ENCODE peak calls at places on chromosomes 1 and 21, in nine cellular contexts. J is CD8-positive, alpha-beta T cell; I is mucosa of descending colon; B is left ventricle myocardium inferior; Z is bronchial epithelial cell; N is lung; A is GM12865; S is fibroblast of villous mesenchyme; T is sigmoid colon. U is an unnamed sample.

GRCh38 chr1:190478193-190479007 is 736 bp upstream of the BRINP3 start:
- DNase-seq in J (no peak), I (peak; percentile 62), B (no peak), Z (peak; percentile 52), N (no peak), A (peak; percentile 32), S (no peak), T (no peak), U (no peak)

GRCh38 chr1:12541274-12542137 is 76.5 kb downstream of the DHRS3 start:
- DNase-seq in J (no peak), I (peak; percentile 53), B (peak; percentile 61), Z (no peak), N (no peak), A (no peak), S (peak; percentile 90), T (peak; percentile 88), U (peak; percentile 64)

GRCh38 chr1:58981392-58981791 is 197.5 kb upstream of the JUN start:
- DNase-seq in J (no peak), I (no peak), B (no peak), Z (no peak), N (no peak), A (no peak), S (no peak), T (no peak), U (no peak)

GRCh38 chr1:173057984-173058383 is 7.2 kb upstream of the TNFSF18 start:
- DNase-seq in J (no peak), I (no peak), B (no peak), Z (no peak), N (no peak), A (no peak), S (no peak), T (no peak), U (peak; percentile 20)

GRCh38 chr1:20636785-20637347 is 3.6 kb downstream of the PINK1 start:
- DNase-seq in J (no peak), I (no peak), B (no peak), Z (no peak), N (no peak), A (no peak), S (no peak), T (no peak), U (no peak)

GRCh38 chr1:25580933-25581332 is 35.7 kb upstream of the MAN1C1 start:
- DNase-seq in J (no peak), I (no peak), B (no peak), Z (no peak), N (no peak), A (no peak), S (no peak), T (no peak), U (no peak)

GRCh38 chr21:38691626-38692025 is 114.1 kb upstream of the ETS2 start:
- DNase-seq in J (no peak), I (no peak), B (no peak), Z (no peak), N (no peak), A (no peak), S (no peak), T (no peak), U (no peak)

GRCh38 chr1:219220945-219221344 is 47.3 kb downstream of the LYPLAL1 start:
- DNase-seq in J (no peak), I (no peak), B (no peak), Z (no peak), N (no peak), A (peak; percentile 86), S (peak; percentile 8), T (no peak), U (no peak)

GRCh38 chr1:206714331-206715058 is 29.8 kb downstream of the MAPKAPK2 start:
- DNase-seq in J (no peak), I (no peak), B (no peak), Z (peak; percentile 72), N (no peak), A (no peak), S (peak; percentile 87), T (peak; percentile 86), U (no peak)

GRCh38 chr1:55870076-55870475 is 654.9 kb upstream of the USP24 start:
- DNase-seq in J (no peak), I (no peak), B (no peak), Z (no peak), N (no peak), A (no peak), S (no peak), T (no peak), U (no peak)

GRCh38 chr1:111812306-111812705 is 56.6 kb downstream of the DDX20 start:
- DNase-seq in J (no peak), I (no peak), B (no peak), Z (no peak), N (no peak), A (no peak), S (no peak), T (no peak), U (no peak)

GRCh38 chr1:232033285-232033684 is 406.7 kb downstream of the DISC1 start:
- DNase-seq in J (no peak), I (no peak), B (no peak), Z (no peak), N (no peak), A (no peak), S (no peak), T (no peak), U (no peak)

GRCh38 chr1:56816909-56817308 is 2.3 kb downstream of the FYB2 start:
- DNase-seq in J (no peak), I (no peak), B (no peak), Z (peak; percentile 73), N (no peak), A (peak; percentile 28), S (no peak), T (no peak), U (no peak)

GRCh38 chr1:240658312-240658975 is 46.5 kb upstream of the GREM2 start:
- DNase-seq in J (no peak), I (no peak), B (no peak), Z (no peak), N (no peak), A (no peak), S (no peak), T (no peak), U (peak; percentile 47)

GRCh38 chr21:37257526-37257966 is 9.6 kb downstream of the VPS26C start:
- DNase-seq in J (no peak), I (peak; percentile 54), B (peak; percentile 23), Z (no peak), N (no peak), A (no peak), S (peak; percentile 56), T (no peak), U (no peak)

DNA sequence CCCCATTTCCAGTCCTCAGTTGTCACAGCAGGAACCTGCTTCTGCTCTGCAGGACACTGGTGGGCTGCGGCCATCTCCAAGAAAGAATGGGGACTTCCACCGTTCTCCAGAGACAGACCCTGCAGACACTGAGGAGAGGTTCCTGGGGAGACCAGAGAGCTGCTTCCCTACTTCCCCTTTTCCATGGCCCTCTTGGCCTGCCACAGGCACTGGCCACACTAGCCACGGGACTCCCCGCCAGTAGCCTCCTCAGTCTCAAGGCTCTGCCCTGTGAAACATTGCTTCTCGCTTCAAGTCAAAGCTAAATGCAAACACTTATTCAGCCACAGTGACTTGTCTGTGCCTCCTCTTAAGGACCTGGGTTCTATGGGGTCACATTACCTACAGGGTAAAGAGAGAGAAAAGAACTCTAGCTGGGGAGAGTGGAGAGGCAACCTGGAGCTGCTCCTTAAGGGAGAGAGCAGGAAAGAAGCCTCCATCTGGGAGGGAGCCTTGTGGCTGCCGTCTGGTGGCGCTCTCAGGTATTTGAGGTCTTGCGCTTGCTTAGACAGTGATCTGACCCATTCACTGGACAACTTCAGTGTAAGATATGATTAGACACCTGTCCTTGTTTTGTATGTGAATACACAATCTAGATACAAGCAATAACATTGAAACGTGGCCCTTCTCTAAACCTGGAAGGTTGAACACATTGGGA is 5.4 kb upstream of the SLAMF8 start:
- DNase-seq in J (no peak), I (no peak), B (no peak), Z (no peak), N (peak; percentile 46), A (no peak), S (no peak), T (no peak), U (no peak)
- TF ChIP-seq CTCF in J (no peak), I (no peak), B (no peak), Z (no peak), N (no peak), A (no peak), S (no peak), T (no peak), U (no peak)

DNA sequence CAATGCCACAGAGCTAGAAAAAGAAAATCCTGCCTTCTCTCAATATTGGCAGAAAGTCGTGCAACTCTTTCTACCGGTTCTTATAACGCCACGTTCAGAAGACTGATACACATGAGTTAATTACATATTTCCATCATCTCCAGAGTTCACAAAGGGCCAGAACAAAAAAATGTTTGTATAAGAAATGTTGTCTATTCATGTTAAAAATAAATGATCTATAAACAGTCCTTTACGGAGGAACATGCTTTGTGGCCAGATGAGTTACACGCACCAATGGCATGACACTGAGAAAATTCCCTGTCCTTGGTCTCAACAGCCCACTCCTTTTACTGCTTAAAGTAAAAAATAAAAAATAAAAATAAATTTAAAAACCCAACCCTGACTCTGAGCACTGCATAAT is 29.5 kb downstream of the C2CD2 start:
- DNase-seq in J (no peak), I (no peak), B (no peak), Z (no peak), N (no peak), A (no peak), S (no peak), T (peak; percentile 32), U (no peak)
- H3K4me3 ChIP-seq in J (no peak overlapping the region), I (no peak overlapping the region), B (peak overlapping the region; percentile 27), Z (no peak overlapping the region), N (no peak overlapping the region), A (peak overlapping the region; percentile 10), S (no peak overlapping the region), T (no peak overlapping the region), U (no peak overlapping the region)

DNA sequence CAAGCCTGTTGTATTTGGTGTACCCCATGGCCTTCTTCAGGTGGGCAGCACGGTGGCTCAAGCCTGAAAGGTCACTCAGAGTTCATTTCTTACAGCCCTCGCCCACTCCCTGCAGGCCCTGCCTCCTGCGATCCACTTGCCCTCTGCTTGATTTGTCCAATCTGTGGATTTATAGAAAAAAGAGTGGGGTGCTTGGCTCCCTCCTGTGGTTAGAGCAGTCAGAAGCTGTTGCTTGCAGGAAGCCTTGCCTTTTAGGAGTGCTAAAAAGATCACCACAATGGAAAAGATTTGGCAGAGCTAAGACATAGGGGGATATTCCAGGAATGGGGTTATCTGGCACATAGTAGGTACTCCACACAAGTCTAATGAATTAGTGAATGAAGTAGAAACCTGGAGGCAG is 108.0 kb upstream of the TRABD2B start:
- DNase-seq in J (no peak), I (no peak), B (no peak), Z (peak; percentile 5), N (no peak), A (no peak), S (peak; percentile 19), T (no peak), U (no peak)
- TF ChIP-seq CTCF in J (no peak), I (no peak), B (no peak), Z (no peak), N (no peak), A (no peak), S (peak; percentile 40), T (no peak), U (no peak)

DNA sequence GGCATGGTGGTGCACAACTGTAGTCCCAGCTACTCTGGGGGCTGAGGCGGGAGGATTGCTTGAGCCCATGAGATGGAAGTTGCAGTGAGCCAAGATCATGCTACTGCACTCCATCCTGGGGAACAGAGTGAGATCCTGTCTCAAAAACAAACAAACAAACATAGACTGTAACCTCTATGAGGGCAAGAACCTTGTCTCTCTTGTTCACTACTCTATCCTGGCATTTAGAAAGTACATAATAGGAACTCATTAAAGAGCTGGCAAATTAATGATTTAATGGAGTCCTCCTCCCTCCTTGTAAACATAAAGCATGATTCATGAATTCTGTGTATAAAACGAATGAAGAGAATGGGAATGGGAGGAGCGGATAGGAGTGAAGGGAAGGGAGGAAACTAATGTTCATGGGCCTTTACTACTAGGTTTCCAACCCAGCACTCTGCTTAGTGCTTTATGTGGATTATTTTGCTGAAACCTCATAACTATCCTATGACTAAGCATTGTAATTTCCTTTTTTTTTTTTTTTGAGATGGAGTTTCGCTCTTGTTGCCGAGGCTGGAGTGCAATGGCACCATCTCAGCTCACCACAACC is 8.6 kb downstream of the LMOD1 start:
- DNase-seq in J (no peak), I (no peak), B (no peak), Z (peak; percentile 61), N (no peak), A (no peak), S (peak; percentile 87), T (no peak), U (no peak)
- H3K4me3 ChIP-seq in J (no peak overlapping the region), I (no peak overlapping the region), B (no peak overlapping the region), Z (no peak overlapping the region), N (no peak overlapping the region), A (no peak overlapping the region), S (no peak overlapping the region), T (no peak overlapping the region), U (no peak overlapping the region)

U was measured in astrocyte of the cerebellum.